ENCODE peak calls at places on chromosomes 3 and 15, in seven cellular contexts. I, O, R, A, Z, F and Q are unnamed samples.

GRCh38 chr15:85581495-85581894 is 201.1 kb downstream of the AKAP13 start:
- DNase-seq in I (no peak), O (no peak), R (no peak), A (no peak), Z (no peak), F (peak; percentile 19), Q (no peak)

GRCh38 chr3:189071452-189071851 is 100.3 kb upstream of the TPRG1 start:
- DNase-seq in I (no peak), O (no peak), R (no peak), A (no peak), Z (no peak), F (no peak), Q (no peak)

GRCh38 chr3:190306513-190307163 is 15.6 kb downstream of the CLDN1 start:
- DNase-seq in I (no peak), O (peak; percentile 94), R (no peak), A (no peak), Z (peak; percentile 93), F (no peak), Q (no peak)

GRCh38 chr3:182327196-182327681 is 466.1 kb upstream of the ATP11B start:
- DNase-seq in I (no peak), O (peak; percentile 95), R (no peak), A (no peak), Z (peak; percentile 95), F (no peak), Q (no peak)

GRCh38 chr3:107910713-107911259 is 180.0 kb downstream of the CD47 start:
- DNase-seq in I (no peak), O (no peak), R (peak; percentile 24), A (no peak), Z (no peak), F (no peak), Q (no peak)

GRCh38 chr3:184807549-184807948 is 4.4 kb upstream of the VPS8 start:
- DNase-seq in I (no peak), O (no peak), R (no peak), A (no peak), Z (no peak), F (no peak), Q (no peak)

GRCh38 chr3:138078901-138079344 is 36.5 kb downstream of the DZIP1L start:
- DNase-seq in I (peak; percentile 27), O (peak; percentile 96), R (no peak), A (no peak), Z (peak; percentile 97), F (no peak), Q (no peak)

GRCh38 chr3:49930922-49931321 is 1.3 kb upstream of the MON1A start:
- DNase-seq in I (peak; percentile 53), O (no peak), R (no peak), A (no peak), Z (no peak), F (peak; percentile 75), Q (peak; percentile 73)

GRCh38 chr15:43277901-43278300 is 11.2 kb upstream of the TGM5 start:
- DNase-seq in I (no peak), O (no peak), R (no peak), A (no peak), Z (no peak), F (no peak), Q (no peak)

GRCh38 chr3:179268400-179269051 is 17.6 kb upstream of the KCNMB3 start:
- DNase-seq in I (no peak), O (no peak), R (no peak), A (peak; percentile 50), Z (no peak), F (no peak), Q (no peak)

GRCh38 chr3:178699810-178700209 is 163.6 kb downstream of the KCNMB2 start:
- DNase-seq in I (no peak), O (peak; percentile 0), R (no peak), A (no peak), Z (peak; percentile 5), F (no peak), Q (no peak)

GRCh38 chr3:143408771-143409170 is 289.2 kb downstream of the CHST2 start:
- DNase-seq in I (no peak), O (no peak), R (no peak), A (no peak), Z (no peak), F (no peak), Q (no peak)

GRCh38 chr15:64580696-64581407 is 120.5 kb downstream of the ZNF609 start:
- DNase-seq in I (no peak), O (no peak), R (no peak), A (no peak), Z (no peak), F (no peak), Q (no peak)

GRCh38 chr3:79598594-79598993 is 169.2 kb downstream of the ROBO1 start:
- DNase-seq in I (no peak), O (no peak), R (no peak), A (peak; percentile 37), Z (peak; percentile 5), F (no peak), Q (no peak)

GRCh38 chr3:42700366-42701288 is 2.0 kb downstream of the HHATL start:
- DNase-seq in I (no peak), O (no peak), R (no peak), A (no peak), Z (no peak), F (no peak), Q (no peak)

GRCh38 chr3:71530903-71531535 is 52.5 kb downstream of the FOXP1 start:
- DNase-seq in I (no peak), O (no peak), R (no peak), A (no peak), Z (no peak), F (peak; percentile 26), Q (no peak)

GRCh38 chr3:13279532-13279910 is 140.6 kb downstream of the NUP210 start:
- DNase-seq in I (no peak), O (no peak), R (no peak), A (no peak), Z (no peak), F (no peak), Q (no peak)

GRCh38 chr15:66896611-66897010 is 168.8 kb upstream of the SMAD3 start:
- DNase-seq in I (no peak), O (no peak), R (no peak), A (no peak), Z (no peak), F (no peak), Q (no peak)

GRCh38 chr3:150544726-150545125 is 1.6 kb downstream of the SERP1 start:
- DNase-seq in I (no peak), O (peak; percentile 35), R (no peak), A (peak; percentile 33), Z (peak; percentile 40), F (no peak), Q (no peak)
- H3K4me3 ChIP-seq in I (peak overlapping the region; percentile 94), O (peak overlapping the region; percentile 93), R (peak overlapping the region; percentile 89), A (peak overlapping the region; percentile 80), Z (peak overlapping the region; percentile 92), F (peak overlapping the region; percentile 98), Q (peak overlapping the region; percentile 93)

GRCh38 chr3:128079823-128080222 is 27.6 kb downstream of the SEC61A1 start:
- DNase-seq in I (no peak), O (no peak), R (no peak), A (no peak), Z (no peak), F (no peak), Q (no peak)
- H3K4me1 ChIP-seq in I (peaks cover 25% of the 10 kb centered on the region), O (peaks cover 49% of the 10 kb centered on the region), R (peaks cover 4% of the 10 kb centered on the region), A (peaks cover 24% of the 10 kb centered on the region), Z (peaks cover 52% of the 10 kb centered on the region), F (no peaks in the 10 kb centered on the region), Q (no peaks in the 10 kb centered on the region)

GRCh38 chr3:127899769-127900168 is 15.3 kb upstream of the KBTBD12 start:
- DNase-seq in I (no peak), O (no peak), R (no peak), A (no peak), Z (no peak), F (no peak), Q (no peak)
- H2AFZ ChIP-seq in I (no peak overlapping the region), O (no peak overlapping the region), R (no peak overlapping the region), A (no peak overlapping the region), Z (no peak overlapping the region), F (no peak overlapping the region), Q (peak overlapping the region; percentile 48)

DNA sequence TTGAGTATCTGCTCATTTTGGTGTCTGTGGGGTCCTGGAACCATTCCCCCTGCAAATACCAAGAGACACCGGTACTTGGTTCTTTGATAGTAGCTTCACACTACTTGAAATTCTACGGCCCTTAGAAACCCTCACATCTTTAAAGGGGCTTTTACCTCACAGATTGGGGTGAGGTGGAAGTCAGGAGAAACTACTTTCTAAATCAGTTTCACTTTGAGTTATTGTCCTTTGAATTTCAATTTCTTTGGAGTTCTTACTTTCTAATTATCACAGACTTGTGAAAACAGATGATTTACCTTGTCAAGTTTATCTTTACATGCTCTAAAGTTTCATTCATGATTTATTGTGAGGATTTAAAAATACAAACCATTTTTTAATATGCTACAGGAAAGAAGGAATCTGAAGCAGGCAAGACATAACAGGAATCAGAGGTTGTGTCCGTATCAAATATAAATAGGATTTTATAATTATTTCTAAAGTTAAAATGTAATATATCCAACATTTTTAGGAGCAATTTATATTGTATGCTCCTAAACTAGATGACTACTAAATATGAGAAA is 98.9 kb downstream of the NEDD4 start:
- DNase-seq in I (no peak), O (no peak), R (peak; percentile 5), A (peak; percentile 47), Z (no peak), F (no peak), Q (no peak)
- H3K4me3 ChIP-seq in I (no peak overlapping the region), O (no peak overlapping the region), R (no peak overlapping the region), A (no peak overlapping the region), Z (peak overlapping the region; percentile 34), F (no peak overlapping the region), Q (no peak overlapping the region)

DNA sequence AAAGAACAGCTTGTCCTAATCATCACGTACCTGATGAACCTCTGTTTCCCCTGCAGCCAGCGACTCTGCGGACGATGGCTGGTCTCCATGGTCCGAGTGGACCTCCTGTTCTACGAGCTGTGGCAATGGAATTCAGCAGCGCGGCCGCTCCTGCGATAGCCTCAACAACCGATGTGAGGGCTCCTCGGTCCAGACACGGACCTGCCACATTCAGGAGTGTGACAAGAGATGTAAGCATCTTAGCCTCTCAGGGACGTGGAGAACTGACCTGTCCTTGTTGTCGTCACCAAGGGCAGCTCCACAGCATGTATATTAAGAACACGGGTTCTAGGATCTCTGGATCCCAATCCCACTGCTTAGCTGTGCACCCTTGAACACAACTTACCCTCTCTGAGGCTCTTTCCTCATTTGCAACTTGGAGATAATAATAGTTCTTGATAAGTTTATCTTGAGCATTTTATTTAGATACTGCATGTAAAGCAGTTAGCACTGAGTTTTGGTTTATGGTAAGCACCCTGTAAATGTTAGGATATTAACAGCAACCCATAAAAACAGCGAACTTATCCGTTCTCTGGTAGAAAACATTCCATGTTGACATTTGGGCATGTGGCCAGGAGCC is 6.5 kb downstream of the THBS1 start:
- DNase-seq in I (no peak), O (no peak), R (no peak), A (peak; percentile 74), Z (peak; percentile 15), F (no peak), Q (no peak)
- H3K4me1 ChIP-seq in I (no peaks in the 10 kb centered on the region), O (peaks cover 36% of the 10 kb centered on the region), R (no peaks in the 10 kb centered on the region), A (peaks cover 19% of the 10 kb centered on the region), Z (peaks cover 9% of the 10 kb centered on the region), F (no peaks in the 10 kb centered on the region), Q (no peaks in the 10 kb centered on the region)